ENCODE peak calls at places on chromosome 3, in nine cellular contexts. E is IMR-90, U is adipocyte, C is endodermal cell, Z is astrocyte, L is fibroblast of lung, T is PC-3, O is HCT116, P is GM23248. V is an unnamed sample.

GRCh38 chr3:84724877-84725276 is 233.9 kb upstream of the CADM2 start:
- DNase-seq in L (peak), O (no peak), C (no peak), U (no peak), Z (peak), P (peak), E (no peak), T (peak), V (no peak)

GRCh38 chr3:34864011-34864410 is 775.3 kb upstream of the ARPP21 start:
- DNase-seq in U (peak), T (no peak), O (no peak), Z (peak), C (no peak), L (peak), E (no peak), P (no peak), V (no peak)

GRCh38 chr3:101635954-101636798 is 40.8 kb downstream of the ZBTB11 start:
- DNase-seq in E (peak), Z (no peak), P (peak), U (peak), L (peak), T (peak), O (peak), C (peak), V (peak)

GRCh38 chr3:188001052-188001567 is 152.8 kb upstream of the LPP start:
- DNase-seq in P (peak), L (no peak), C (no peak), U (no peak), Z (no peak), T (no peak), O (no peak), E (no peak), V (no peak)

GRCh38 chr3:194604837-194605236 is 28.4 kb downstream of the TMEM44 start:
- DNase-seq in Z (no peak), O (no peak), P (peak), L (no peak), C (no peak), T (peak), E (no peak), U (no peak), V (no peak)

GRCh38 chr3:78858910-78859309 is 908.9 kb downstream of the ROBO1 start:
- DNase-seq in E (no peak), P (no peak), O (no peak), C (no peak), U (no peak), T (no peak), Z (peak), L (peak), V (no peak)

GRCh38 chr3:66423791-66424190 is 77.0 kb downstream of the LRIG1 start:
- DNase-seq in O (no peak), T (peak), L (peak), E (peak), P (peak), C (no peak), U (peak), Z (peak), V (no peak)

GRCh38 chr3:196144383-196145105 is 62.7 kb upstream of the TFRC start:
- DNase-seq in Z (peak), O (no peak), C (no peak), T (no peak), U (no peak), E (peak), L (peak), P (peak), V (no peak)

GRCh38 chr3:21274000-21274671 is 476.9 kb downstream of the ZNF385D start:
- DNase-seq in E (peak), T (peak), C (no peak), U (peak), O (no peak), P (peak), Z (peak), L (peak), V (no peak)

GRCh38 chr3:142046320-142047020 is 102.9 kb downstream of the TFDP2 start:
- DNase-seq in O (no peak), C (no peak), L (no peak), P (no peak), Z (no peak), U (no peak), E (no peak), T (no peak), V (no peak)

GRCh38 chr3:32596926-32597369 is 26.3 kb upstream of the DYNC1LI1 start:
- DNase-seq in C (no peak), L (peak), T (no peak), U (peak), E (peak), O (no peak), P (no peak), Z (peak), V (no peak)

GRCh38 chr3:49466047-49466446 is 4.0 kb upstream of the DAG1 start:
- DNase-seq in T (no peak), C (no peak), E (no peak), U (no peak), P (no peak), O (no peak), Z (no peak), L (no peak), V (no peak)

GRCh38 chr3:48194446-48195071 is 6.3 kb upstream of the CDC25A start:
- DNase-seq in E (peak), P (peak), Z (peak), T (peak), L (peak), O (peak), C (peak), U (peak), V (peak)

GRCh38 chr3:61569856-61570255 is 8.5 kb downstream of the PTPRG start:
- DNase-seq in P (no peak), C (no peak), O (no peak), Z (no peak), U (no peak), T (no peak), E (no peak), L (no peak), V (no peak)

GRCh38 chr3:38029400-38030125 is at the start of gene PLCD1:
- DNase-seq in P (peak), U (peak), Z (peak), T (no peak), L (peak), O (no peak), E (no peak), C (peak), V (peak)

GRCh38 chr3:186986406-186986805 is 56.1 kb downstream of the ST6GAL1 start:
- DNase-seq in C (no peak), Z (no peak), O (no peak), E (no peak), L (no peak), P (no peak), U (no peak), T (no peak), V (no peak)

GRCh38 chr3:188284455-188285212 is 130.7 kb downstream of the LPP start:
- DNase-seq in C (no peak), L (peak), U (no peak), E (peak), P (peak), Z (no peak), O (no peak), T (peak), V (no peak)

GRCh38 chr3:126994661-126995161 is 11.8 kb downstream of the PLXNA1 start:
- DNase-seq in L (no peak), C (no peak), E (no peak), U (no peak), O (no peak), Z (no peak), T (no peak), P (no peak), V (no peak)

GRCh38 chr3:191369081-191370010 is 39.0 kb upstream of the UTS2B start:
- DNase-seq in T (no peak), O (no peak), U (peak), P (peak), C (no peak), Z (no peak), L (no peak), E (peak), V (no peak)

GRCh38 chr3:32975891-32976290 is 24.4 kb downstream of the CCR4 start:
- DNase-seq in E (no peak), L (no peak), O (no peak), T (no peak), U (no peak), C (no peak), Z (no peak), P (no peak), V (no peak)

GRCh38 chr3:12423918-12424634 is 60.2 kb upstream of the TSEN2 start:
- DNase-seq in L (peak), P (peak), O (no peak), T (peak), Z (peak), U (peak), C (no peak), E (peak), V (no peak)

GRCh38 chr3:112642912-112643506 is 2.1 kb upstream of the CCDC80 start:
- DNase-seq in Z (peak), L (peak), P (peak), U (peak), T (peak), E (peak), O (peak), C (peak), V (peak)

GRCh38 chr3:69691860-69692259 is 47.4 kb upstream of the MITF start:
- DNase-seq in P (no peak), O (no peak), E (no peak), Z (no peak), L (no peak), T (no peak), C (no peak), U (no peak), V (no peak)

GRCh38 chr3:4493931-4494806 is 1.0 kb downstream of the ITPR1 start:
- DNase-seq in E (peak), T (peak), L (peak), U (peak), C (peak), O (no peak), P (peak), Z (peak), V (peak)

GRCh38 chr3:69739204-69740102 is at the start of gene MITF:
- DNase-seq in C (peak), Z (peak), T (peak), E (peak), L (peak), P (peak), O (peak), U (peak), V (peak)

DNA sequence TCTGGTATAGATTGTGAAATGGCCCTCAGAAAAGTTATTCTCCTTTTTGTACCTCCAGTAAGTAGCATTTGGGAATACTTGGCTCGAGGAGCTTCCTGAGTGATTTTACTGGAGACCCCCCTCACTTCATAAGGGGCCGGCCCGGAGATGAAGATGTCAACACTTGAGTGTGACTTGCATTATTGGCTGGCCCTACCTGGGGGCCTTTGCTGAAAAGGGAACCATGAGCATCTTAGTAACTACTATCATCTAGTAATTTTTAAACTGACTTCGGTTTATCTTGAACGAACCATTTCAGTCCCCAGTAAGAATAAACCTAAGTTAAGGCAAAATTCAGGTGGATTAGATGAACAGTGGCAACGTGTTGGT is 1.3 kb downstream of the FAIM start:
- DNase-seq in T (no peak), P (no peak), C (no peak), O (no peak), E (no peak), Z (no peak), L (no peak), U (no peak), V (no peak)
- H3K9ac ChIP-seq in T (peak), P (peak), C (no peak), O (peak), E (no peak), Z (peak), L (no peak), U (peak), V (no peak)

DNA sequence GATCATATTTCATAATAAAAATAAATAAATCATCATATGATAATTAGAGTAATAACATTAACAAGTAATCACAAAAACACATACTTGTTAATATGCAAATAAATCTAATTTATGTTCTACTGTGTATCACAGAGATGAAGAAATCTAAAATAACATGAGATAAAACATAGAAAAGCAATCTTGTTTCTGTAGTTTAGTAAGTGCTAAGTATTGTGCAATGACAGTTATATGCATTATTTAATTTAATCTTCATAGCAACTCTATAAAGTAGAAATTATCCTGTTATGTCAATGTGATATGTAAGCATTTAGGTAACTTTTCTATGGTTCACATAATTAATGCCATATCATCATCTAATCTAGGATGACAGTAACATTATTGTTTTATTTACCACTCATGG is 108.2 kb upstream of the KCNMB2 start:
- DNase-seq in T (no peak), C (no peak), E (no peak), P (no peak), L (no peak), U (no peak), O (no peak), Z (no peak), V (no peak)
- H3K9ac ChIP-seq in T (no peak), C (no peak), E (no peak), P (no peak), L (no peak), U (no peak), O (no peak), Z (no peak), V (no peak)

GRCh38 chr3:184635126-184635525 is 73.5 kb downstream of the EPHB3 start:
- DNase-seq in E (no peak), C (no peak), U (no peak), Z (no peak), T (peak), P (no peak), L (no peak), O (no peak), V (no peak)
- H3K9ac ChIP-seq in E (no peak), C (no peak), U (no peak), Z (no peak), T (no peak), P (no peak), L (no peak), O (no peak), V (no peak)

GRCh38 chr3:183285318-183285717 is 32.3 kb downstream of the B3GNT5 start:
- DNase-seq in E (no peak), O (no peak), T (no peak), Z (no peak), L (no peak), U (no peak), C (no peak), P (no peak), V (no peak)
- H3K9ac ChIP-seq in E (peak), O (peak), T (peak), Z (peak), L (no peak), U (peak), C (no peak), P (peak), V (no peak)